ENCODE peak calls at places on chromosomes 3 and 15, in seven cellular contexts. B, A, Y, I, P, H and Q are unnamed samples.

GRCh38 chr15:35522061-35522460 is 23.9 kb downstream of the DPH6 start:
- DNase-seq in B (no peak), A (no peak), Y (no peak), I (no peak), P (peak), H (no peak), Q (no peak)

GRCh38 chr15:25501828-25502446 is 63.1 kb upstream of the UBE3A start:
- DNase-seq in B (peak), A (no peak), Y (no peak), I (no peak), P (peak), H (peak), Q (no peak)

GRCh38 chr3:9955067-9955502 is 2.9 kb upstream of the PRRT3 start:
- DNase-seq in B (no peak), A (no peak), Y (no peak), I (no peak), P (no peak), H (peak), Q (no peak)

GRCh38 chr3:11245276-11245675 is 26.9 kb upstream of the ATG7 start:
- DNase-seq in B (no peak), A (no peak), Y (no peak), I (no peak), P (no peak), H (no peak), Q (no peak)

GRCh38 chr3:176737480-176738147 is 459.7 kb downstream of the TBL1XR1 start:
- DNase-seq in B (no peak), A (no peak), Y (no peak), I (no peak), P (peak), H (no peak), Q (no peak)

GRCh38 chr15:77370580-77370979 is 49.3 kb downstream of the PEAK1 start:
- DNase-seq in B (no peak), A (no peak), Y (no peak), I (no peak), P (no peak), H (no peak), Q (no peak)

GRCh38 chr3:70856414-70857162 is 544.1 kb upstream of the MDFIC2 start:
- DNase-seq in B (no peak), A (no peak), Y (no peak), I (no peak), P (no peak), H (no peak), Q (no peak)

GRCh38 chr15:70035719-70036077 is 62.0 kb downstream of the TLE3 start:
- DNase-seq in B (no peak), A (no peak), Y (no peak), I (no peak), P (no peak), H (no peak), Q (no peak)

GRCh38 chr3:49357466-49358216 is 512 bp downstream of the GPX1 start:
- DNase-seq in B (no peak), A (peak), Y (peak), I (peak), P (peak), H (no peak), Q (peak)

GRCh38 chr3:171001957-171002694 is 24.4 kb downstream of the SLC2A2 start:
- DNase-seq in B (peak), A (peak), Y (no peak), I (no peak), P (no peak), H (no peak), Q (no peak)

GRCh38 chr3:194584435-194584776 is 48.8 kb downstream of the TMEM44 start:
- DNase-seq in B (no peak), A (no peak), Y (no peak), I (no peak), P (no peak), H (no peak), Q (no peak)

GRCh38 chr3:174891524-174892203 is 32.5 kb downstream of the NAALADL2 start:
- DNase-seq in B (no peak), A (no peak), Y (no peak), I (no peak), P (no peak), H (no peak), Q (no peak)

GRCh38 chr15:95132774-95133173 is 901.4 kb downstream of the MCTP2 start:
- DNase-seq in B (no peak), A (no peak), Y (no peak), I (no peak), P (no peak), H (no peak), Q (no peak)

GRCh38 chr3:197327701-197328100 is 29.3 kb upstream of the DLG1 start:
- DNase-seq in B (peak), A (no peak), Y (no peak), I (no peak), P (no peak), H (no peak), Q (peak)

GRCh38 chr3:33433843-33434242 is 6.4 kb downstream of the UBP1 start:
- DNase-seq in B (no peak), A (no peak), Y (no peak), I (no peak), P (no peak), H (no peak), Q (no peak)